ENCODE peak calls at places on chromosomes 12 and 14, in seven cellular contexts. One of them, this sample, is unnamed.

GRCh38 chr14:69643430-69644200 is 32.2 kb downstream of the SUSD6 start:
- DNase-seq in activated T-helper 2 cell treated with anti-CD3 and anti-CD28 coated beads, Interferon-gamma antibody, Interleukin-2, Interleukin-4, amounts not matched to agents 10 μg/mL and 5 μg/mL and 100 μg/mL, durations not matched to agents 14 hours and 24 hours and 36 hours: no peak
- DNase-seq in HuH-7.5: peak; percentile 38
- DNase-seq in AG10803: no peak
- DNase-seq in Calu3: peak; percentile 88
- DNase-seq in GM12864: no peak
- DNase-seq in NCI-H510A: peak; percentile 86
- DNase-seq in this sample: peak; percentile 93

GRCh38 chr14:96095581-96096476 is 56.7 kb downstream of the C14orf132 start:
- DNase-seq in activated T-helper 2 cell treated with anti-CD3 and anti-CD28 coated beads, Interferon-gamma antibody, Interleukin-2, Interleukin-4, amounts not matched to agents 10 μg/mL and 5 μg/mL and 100 μg/mL, durations not matched to agents 14 hours and 24 hours and 36 hours: no peak
- DNase-seq in HuH-7.5: peak; percentile 49
- DNase-seq in AG10803: peak; percentile 83
- DNase-seq in Calu3: peak; percentile 26
- DNase-seq in GM12864: no peak
- DNase-seq in NCI-H510A: peak; percentile 92
- DNase-seq in this sample: no peak

GRCh38 chr14:78758333-78758732 is 588.2 kb downstream of the NRXN3 start:
- DNase-seq in activated T-helper 2 cell treated with anti-CD3 and anti-CD28 coated beads, Interferon-gamma antibody, Interleukin-2, Interleukin-4, amounts not matched to agents 10 μg/mL and 5 μg/mL and 100 μg/mL, durations not matched to agents 14 hours and 24 hours and 36 hours: no peak
- DNase-seq in HuH-7.5: no peak
- DNase-seq in AG10803: peak; percentile 18
- DNase-seq in Calu3: peak; percentile 35
- DNase-seq in GM12864: peak; percentile 5
- DNase-seq in NCI-H510A: peak; percentile 8
- DNase-seq in this sample: peak; percentile 16

GRCh38 chr12:65308601-65309071 is 30.2 kb downstream of the MSRB3 start:
- DNase-seq in activated T-helper 2 cell treated with anti-CD3 and anti-CD28 coated beads, Interferon-gamma antibody, Interleukin-2, Interleukin-4, amounts not matched to agents 10 μg/mL and 5 μg/mL and 100 μg/mL, durations not matched to agents 14 hours and 24 hours and 36 hours: no peak
- DNase-seq in HuH-7.5: no peak
- DNase-seq in AG10803: peak; percentile 85
- DNase-seq in Calu3: no peak
- DNase-seq in GM12864: no peak
- DNase-seq in NCI-H510A: no peak
- DNase-seq in this sample: no peak

GRCh38 chr14:73269729-73270651 is 32.7 kb downstream of the PAPLN start:
- DNase-seq in activated T-helper 2 cell treated with anti-CD3 and anti-CD28 coated beads, Interferon-gamma antibody, Interleukin-2, Interleukin-4, amounts not matched to agents 10 μg/mL and 5 μg/mL and 100 μg/mL, durations not matched to agents 14 hours and 24 hours and 36 hours: no peak
- DNase-seq in HuH-7.5: no peak
- DNase-seq in AG10803: peak; percentile 21
- DNase-seq in Calu3: no peak
- DNase-seq in GM12864: no peak
- DNase-seq in NCI-H510A: no peak
- DNase-seq in this sample: no peak

GRCh38 chr12:14854586-14855163 is 11.3 kb upstream of the ART4 start:
- DNase-seq in activated T-helper 2 cell treated with anti-CD3 and anti-CD28 coated beads, Interferon-gamma antibody, Interleukin-2, Interleukin-4, amounts not matched to agents 10 μg/mL and 5 μg/mL and 100 μg/mL, durations not matched to agents 14 hours and 24 hours and 36 hours: no peak
- DNase-seq in HuH-7.5: no peak
- DNase-seq in AG10803: peak; percentile 52
- DNase-seq in Calu3: no peak
- DNase-seq in GM12864: no peak
- DNase-seq in NCI-H510A: no peak
- DNase-seq in this sample: no peak

GRCh38 chr12:122726056-122726558 is 4.5 kb downstream of the HCAR1 start:
- DNase-seq in activated T-helper 2 cell treated with anti-CD3 and anti-CD28 coated beads, Interferon-gamma antibody, Interleukin-2, Interleukin-4, amounts not matched to agents 10 μg/mL and 5 μg/mL and 100 μg/mL, durations not matched to agents 14 hours and 24 hours and 36 hours: peak; percentile 27
- DNase-seq in HuH-7.5: no peak
- DNase-seq in AG10803: no peak
- DNase-seq in Calu3: peak; percentile 74
- DNase-seq in GM12864: no peak
- DNase-seq in NCI-H510A: no peak
- DNase-seq in this sample: peak; percentile 86

GRCh38 chr14:60315591-60315990 is 66.6 kb downstream of the PPM1A start:
- DNase-seq in activated T-helper 2 cell treated with anti-CD3 and anti-CD28 coated beads, Interferon-gamma antibody, Interleukin-2, Interleukin-4, amounts not matched to agents 10 μg/mL and 5 μg/mL and 100 μg/mL, durations not matched to agents 14 hours and 24 hours and 36 hours: no peak
- DNase-seq in HuH-7.5: no peak
- DNase-seq in AG10803: no peak
- DNase-seq in Calu3: no peak
- DNase-seq in GM12864: no peak
- DNase-seq in NCI-H510A: no peak
- DNase-seq in this sample: no peak

GRCh38 chr12:109946505-109946904 is 46.4 kb downstream of the TCHP start:
- DNase-seq in activated T-helper 2 cell treated with anti-CD3 and anti-CD28 coated beads, Interferon-gamma antibody, Interleukin-2, Interleukin-4, amounts not matched to agents 10 μg/mL and 5 μg/mL and 100 μg/mL, durations not matched to agents 14 hours and 24 hours and 36 hours: no peak
- DNase-seq in HuH-7.5: no peak
- DNase-seq in AG10803: peak; percentile 21
- DNase-seq in Calu3: no peak
- DNase-seq in GM12864: no peak
- DNase-seq in NCI-H510A: no peak
- DNase-seq in this sample: no peak

GRCh38 chr14:88255798-88256197 is 67.3 kb downstream of the KCNK10 start:
- DNase-seq in activated T-helper 2 cell treated with anti-CD3 and anti-CD28 coated beads, Interferon-gamma antibody, Interleukin-2, Interleukin-4, amounts not matched to agents 10 μg/mL and 5 μg/mL and 100 μg/mL, durations not matched to agents 14 hours and 24 hours and 36 hours: no peak
- DNase-seq in HuH-7.5: no peak
- DNase-seq in AG10803: no peak
- DNase-seq in Calu3: no peak
- DNase-seq in GM12864: no peak
- DNase-seq in NCI-H510A: no peak
- DNase-seq in this sample: no peak

GRCh38 chr14:33229269-33229924 is 290.7 kb downstream of the NPAS3 start:
- DNase-seq in activated T-helper 2 cell treated with anti-CD3 and anti-CD28 coated beads, Interferon-gamma antibody, Interleukin-2, Interleukin-4, amounts not matched to agents 10 μg/mL and 5 μg/mL and 100 μg/mL, durations not matched to agents 14 hours and 24 hours and 36 hours: no peak
- DNase-seq in HuH-7.5: no peak
- DNase-seq in AG10803: peak; percentile 5
- DNase-seq in Calu3: no peak
- DNase-seq in GM12864: no peak
- DNase-seq in NCI-H510A: no peak
- DNase-seq in this sample: no peak

GRCh38 chr12:70660620-70661219 is 23.5 kb upstream of the PTPRB start:
- DNase-seq in activated T-helper 2 cell treated with anti-CD3 and anti-CD28 coated beads, Interferon-gamma antibody, Interleukin-2, Interleukin-4, amounts not matched to agents 10 μg/mL and 5 μg/mL and 100 μg/mL, durations not matched to agents 14 hours and 24 hours and 36 hours: no peak
- DNase-seq in HuH-7.5: no peak
- DNase-seq in AG10803: peak; percentile 88
- DNase-seq in Calu3: peak; percentile 76
- DNase-seq in GM12864: no peak
- DNase-seq in NCI-H510A: no peak
- DNase-seq in this sample: peak; percentile 38

GRCh38 chr14:95527392-95528002 is 7.4 kb upstream of the GLRX5 start:
- DNase-seq in activated T-helper 2 cell treated with anti-CD3 and anti-CD28 coated beads, Interferon-gamma antibody, Interleukin-2, Interleukin-4, amounts not matched to agents 10 μg/mL and 5 μg/mL and 100 μg/mL, durations not matched to agents 14 hours and 24 hours and 36 hours: no peak
- DNase-seq in HuH-7.5: no peak
- DNase-seq in AG10803: peak; percentile 87
- DNase-seq in Calu3: peak; percentile 45
- DNase-seq in GM12864: no peak
- DNase-seq in NCI-H510A: no peak
- DNase-seq in this sample: peak; percentile 30

GRCh38 chr12:107302649-107303386 is 209.5 kb upstream of the CRY1 start:
- DNase-seq in activated T-helper 2 cell treated with anti-CD3 and anti-CD28 coated beads, Interferon-gamma antibody, Interleukin-2, Interleukin-4, amounts not matched to agents 10 μg/mL and 5 μg/mL and 100 μg/mL, durations not matched to agents 14 hours and 24 hours and 36 hours: no peak
- DNase-seq in HuH-7.5: no peak
- DNase-seq in AG10803: no peak
- DNase-seq in Calu3: no peak
- DNase-seq in GM12864: no peak
- DNase-seq in NCI-H510A: no peak
- DNase-seq in this sample: no peak

GRCh38 chr12:121285856-121286255 is 10.7 kb downstream of the CAMKK2 start:
- DNase-seq in activated T-helper 2 cell treated with anti-CD3 and anti-CD28 coated beads, Interferon-gamma antibody, Interleukin-2, Interleukin-4, amounts not matched to agents 10 μg/mL and 5 μg/mL and 100 μg/mL, durations not matched to agents 14 hours and 24 hours and 36 hours: no peak
- DNase-seq in HuH-7.5: no peak
- DNase-seq in AG10803: no peak
- DNase-seq in Calu3: no peak
- DNase-seq in GM12864: no peak
- DNase-seq in NCI-H510A: no peak
- DNase-seq in this sample: no peak

GRCh38 chr12:55932546-55932919 is 1.6 kb downstream of the DGKA start:
- DNase-seq in activated T-helper 2 cell treated with anti-CD3 and anti-CD28 coated beads, Interferon-gamma antibody, Interleukin-2, Interleukin-4, amounts not matched to agents 10 μg/mL and 5 μg/mL and 100 μg/mL, durations not matched to agents 14 hours and 24 hours and 36 hours: no peak
- DNase-seq in HuH-7.5: peak; percentile 42
- DNase-seq in AG10803: peak; percentile 46
- DNase-seq in Calu3: no peak
- DNase-seq in GM12864: no peak
- DNase-seq in NCI-H510A: no peak
- DNase-seq in this sample: no peak

GRCh38 chr12:127340381-127340780 is 926.6 kb upstream of the TMEM132C start:
- DNase-seq in activated T-helper 2 cell treated with anti-CD3 and anti-CD28 coated beads, Interferon-gamma antibody, Interleukin-2, Interleukin-4, amounts not matched to agents 10 μg/mL and 5 μg/mL and 100 μg/mL, durations not matched to agents 14 hours and 24 hours and 36 hours: no peak
- DNase-seq in HuH-7.5: no peak
- DNase-seq in AG10803: peak; percentile 3
- DNase-seq in Calu3: no peak
- DNase-seq in GM12864: no peak
- DNase-seq in NCI-H510A: no peak
- DNase-seq in this sample: no peak

GRCh38 chr14:93903342-93904184 is 23.6 kb upstream of the FAM181A start:
- DNase-seq in activated T-helper 2 cell treated with anti-CD3 and anti-CD28 coated beads, Interferon-gamma antibody, Interleukin-2, Interleukin-4, amounts not matched to agents 10 μg/mL and 5 μg/mL and 100 μg/mL, durations not matched to agents 14 hours and 24 hours and 36 hours: no peak
- DNase-seq in HuH-7.5: no peak
- DNase-seq in AG10803: no peak
- DNase-seq in Calu3: peak; percentile 28
- DNase-seq in GM12864: no peak
- DNase-seq in NCI-H510A: no peak
- DNase-seq in this sample: no peak

GRCh38 chr12:120783197-120783596 is 57.6 kb downstream of the ACADS start:
- DNase-seq in activated T-helper 2 cell treated with anti-CD3 and anti-CD28 coated beads, Interferon-gamma antibody, Interleukin-2, Interleukin-4, amounts not matched to agents 10 μg/mL and 5 μg/mL and 100 μg/mL, durations not matched to agents 14 hours and 24 hours and 36 hours: no peak
- DNase-seq in HuH-7.5: no peak
- DNase-seq in AG10803: peak; percentile 20
- DNase-seq in Calu3: no peak
- DNase-seq in GM12864: no peak
- DNase-seq in NCI-H510A: no peak
- DNase-seq in this sample: no peak

GRCh38 chr14:72516936-72517408 is 376.9 kb downstream of the DPF3 start:
- DNase-seq in activated T-helper 2 cell treated with anti-CD3 and anti-CD28 coated beads, Interferon-gamma antibody, Interleukin-2, Interleukin-4, amounts not matched to agents 10 μg/mL and 5 μg/mL and 100 μg/mL, durations not matched to agents 14 hours and 24 hours and 36 hours: peak; percentile 69
- DNase-seq in HuH-7.5: no peak
- DNase-seq in AG10803: peak; percentile 85
- DNase-seq in Calu3: peak; percentile 70
- DNase-seq in GM12864: peak; percentile 71
- DNase-seq in NCI-H510A: no peak
- DNase-seq in this sample: peak; percentile 46

GRCh38 chr12:115354007-115354452 is 670.1 kb upstream of the TBX3 start:
- DNase-seq in activated T-helper 2 cell treated with anti-CD3 and anti-CD28 coated beads, Interferon-gamma antibody, Interleukin-2, Interleukin-4, amounts not matched to agents 10 μg/mL and 5 μg/mL and 100 μg/mL, durations not matched to agents 14 hours and 24 hours and 36 hours: no peak
- DNase-seq in HuH-7.5: no peak
- DNase-seq in AG10803: peak; percentile 94
- DNase-seq in Calu3: no peak
- DNase-seq in GM12864: no peak
- DNase-seq in NCI-H510A: no peak
- DNase-seq in this sample: peak; percentile 95

GRCh38 chr12:108989381-108989780 is 31.5 kb downstream of the SVOP start:
- DNase-seq in activated T-helper 2 cell treated with anti-CD3 and anti-CD28 coated beads, Interferon-gamma antibody, Interleukin-2, Interleukin-4, amounts not matched to agents 10 μg/mL and 5 μg/mL and 100 μg/mL, durations not matched to agents 14 hours and 24 hours and 36 hours: no peak
- DNase-seq in HuH-7.5: no peak
- DNase-seq in AG10803: no peak
- DNase-seq in Calu3: no peak
- DNase-seq in GM12864: no peak
- DNase-seq in NCI-H510A: no peak
- DNase-seq in this sample: no peak

GRCh38 chr14:94559638-94560290 is 1.5 kb upstream of the SERPINA4 start:
- DNase-seq in activated T-helper 2 cell treated with anti-CD3 and anti-CD28 coated beads, Interferon-gamma antibody, Interleukin-2, Interleukin-4, amounts not matched to agents 10 μg/mL and 5 μg/mL and 100 μg/mL, durations not matched to agents 14 hours and 24 hours and 36 hours: no peak
- DNase-seq in HuH-7.5: no peak
- DNase-seq in AG10803: no peak
- DNase-seq in Calu3: no peak
- DNase-seq in GM12864: no peak
- DNase-seq in NCI-H510A: no peak
- DNase-seq in this sample: no peak

GRCh38 chr12:116528067-116528466 is 31.1 kb upstream of the MAP1LC3B2 start:
- DNase-seq in activated T-helper 2 cell treated with anti-CD3 and anti-CD28 coated beads, Interferon-gamma antibody, Interleukin-2, Interleukin-4, amounts not matched to agents 10 μg/mL and 5 μg/mL and 100 μg/mL, durations not matched to agents 14 hours and 24 hours and 36 hours: no peak
- DNase-seq in HuH-7.5: no peak
- DNase-seq in AG10803: peak; percentile 74
- DNase-seq in Calu3: no peak
- DNase-seq in GM12864: no peak
- DNase-seq in NCI-H510A: no peak
- DNase-seq in this sample: peak; percentile 95

GRCh38 chr14:104731249-104731924 is 7.4 kb downstream of the ADSS1 start:
- DNase-seq in activated T-helper 2 cell treated with anti-CD3 and anti-CD28 coated beads, Interferon-gamma antibody, Interleukin-2, Interleukin-4, amounts not matched to agents 10 μg/mL and 5 μg/mL and 100 μg/mL, durations not matched to agents 14 hours and 24 hours and 36 hours: no peak
- DNase-seq in HuH-7.5: peak; percentile 80
- DNase-seq in AG10803: no peak
- DNase-seq in Calu3: peak; percentile 55
- DNase-seq in GM12864: no peak
- DNase-seq in NCI-H510A: no peak
- DNase-seq in this sample: no peak

GRCh38 chr12:104615048-104615561 is 158.4 kb downstream of the CHST11 start:
- DNase-seq in activated T-helper 2 cell treated with anti-CD3 and anti-CD28 coated beads, Interferon-gamma antibody, Interleukin-2, Interleukin-4, amounts not matched to agents 10 μg/mL and 5 μg/mL and 100 μg/mL, durations not matched to agents 14 hours and 24 hours and 36 hours: no peak
- DNase-seq in HuH-7.5: no peak
- DNase-seq in AG10803: peak; percentile 93
- DNase-seq in Calu3: no peak
- DNase-seq in GM12864: no peak
- DNase-seq in NCI-H510A: no peak
- DNase-seq in this sample: no peak

GRCh38 chr12:5078423-5078822 is 34.7 kb downstream of the KCNA5 start:
- DNase-seq in activated T-helper 2 cell treated with anti-CD3 and anti-CD28 coated beads, Interferon-gamma antibody, Interleukin-2, Interleukin-4, amounts not matched to agents 10 μg/mL and 5 μg/mL and 100 μg/mL, durations not matched to agents 14 hours and 24 hours and 36 hours: no peak
- DNase-seq in HuH-7.5: no peak
- DNase-seq in AG10803: no peak
- DNase-seq in Calu3: no peak
- DNase-seq in GM12864: no peak
- DNase-seq in NCI-H510A: no peak
- DNase-seq in this sample: no peak

GRCh38 chr12:120013659-120014380 is 24.8 kb downstream of the BICDL1 start:
- DNase-seq in activated T-helper 2 cell treated with anti-CD3 and anti-CD28 coated beads, Interferon-gamma antibody, Interleukin-2, Interleukin-4, amounts not matched to agents 10 μg/mL and 5 μg/mL and 100 μg/mL, durations not matched to agents 14 hours and 24 hours and 36 hours: peak; percentile 52
- DNase-seq in HuH-7.5: no peak
- DNase-seq in AG10803: no peak
- DNase-seq in Calu3: peak; percentile 12
- DNase-seq in GM12864: peak; percentile 65
- DNase-seq in NCI-H510A: no peak
- DNase-seq in this sample: peak; percentile 79

GRCh38 chr12:75837700-75838099 is 193.9 kb downstream of the PHLDA1 start:
- DNase-seq in activated T-helper 2 cell treated with anti-CD3 and anti-CD28 coated beads, Interferon-gamma antibody, Interleukin-2, Interleukin-4, amounts not matched to agents 10 μg/mL and 5 μg/mL and 100 μg/mL, durations not matched to agents 14 hours and 24 hours and 36 hours: no peak
- DNase-seq in HuH-7.5: no peak
- DNase-seq in AG10803: no peak
- DNase-seq in Calu3: no peak
- DNase-seq in GM12864: no peak
- DNase-seq in NCI-H510A: no peak
- DNase-seq in this sample: no peak

GRCh38 chr12:68904351-68904982 is 28.5 kb downstream of the CPM start:
- DNase-seq in activated T-helper 2 cell treated with anti-CD3 and anti-CD28 coated beads, Interferon-gamma antibody, Interleukin-2, Interleukin-4, amounts not matched to agents 10 μg/mL and 5 μg/mL and 100 μg/mL, durations not matched to agents 14 hours and 24 hours and 36 hours: no peak
- DNase-seq in HuH-7.5: no peak
- DNase-seq in AG10803: peak; percentile 61
- DNase-seq in Calu3: no peak
- DNase-seq in GM12864: no peak
- DNase-seq in NCI-H510A: no peak
- DNase-seq in this sample: no peak

GRCh38 chr12:46546634-46547273 is 174.2 kb upstream of the SLC38A2 start:
- DNase-seq in activated T-helper 2 cell treated with anti-CD3 and anti-CD28 coated beads, Interferon-gamma antibody, Interleukin-2, Interleukin-4, amounts not matched to agents 10 μg/mL and 5 μg/mL and 100 μg/mL, durations not matched to agents 14 hours and 24 hours and 36 hours: peak; percentile 22
- DNase-seq in HuH-7.5: no peak
- DNase-seq in AG10803: no peak
- DNase-seq in Calu3: no peak
- DNase-seq in GM12864: no peak
- DNase-seq in NCI-H510A: no peak
- DNase-seq in this sample: no peak

GRCh38 chr12:29565727-29566126 is 68.2 kb upstream of the OVCH1 start:
- DNase-seq in activated T-helper 2 cell treated with anti-CD3 and anti-CD28 coated beads, Interferon-gamma antibody, Interleukin-2, Interleukin-4, amounts not matched to agents 10 μg/mL and 5 μg/mL and 100 μg/mL, durations not matched to agents 14 hours and 24 hours and 36 hours: no peak
- DNase-seq in HuH-7.5: no peak
- DNase-seq in AG10803: no peak
- DNase-seq in Calu3: no peak
- DNase-seq in GM12864: no peak
- DNase-seq in NCI-H510A: no peak
- DNase-seq in this sample: no peak

GRCh38 chr12:88519802-88520435 is 60.4 kb downstream of the KITLG start:
- DNase-seq in activated T-helper 2 cell treated with anti-CD3 and anti-CD28 coated beads, Interferon-gamma antibody, Interleukin-2, Interleukin-4, amounts not matched to agents 10 μg/mL and 5 μg/mL and 100 μg/mL, durations not matched to agents 14 hours and 24 hours and 36 hours: no peak
- DNase-seq in HuH-7.5: no peak
- DNase-seq in AG10803: no peak
- DNase-seq in Calu3: no peak
- DNase-seq in GM12864: no peak
- DNase-seq in NCI-H510A: no peak
- DNase-seq in this sample: no peak

This sample was measured in LoVo.